ENCODE peak calls at places on chromosome X, in five cellular contexts. D is K562, T is A549, S is GM12878, J is endothelial cell of umbilical vein. I is an unnamed sample.

GRCh38 chrX:2678583-2678982 is 12.5 kb upstream of the CD99 start:
- DNase-seq in T (no peak), J (no peak), S (no peak), D (no peak), I (no peak)

GRCh38 chrX:133685806-133686205 is 270.5 kb upstream of the GPC4 start:
- DNase-seq in J (no peak), S (no peak), T (no peak), D (no peak), I (peak)

GRCh38 chrX:107537815-107538214 is 88.4 kb downstream of the FRMPD3 start:
- DNase-seq in T (peak), S (no peak), J (peak), D (peak), I (peak)

GRCh38 chrX:77698242-77698641 is 87.8 kb downstream of the ATRX start:
- DNase-seq in T (no peak), S (no peak), J (no peak), D (no peak), I (no peak)

GRCh38 chrX:16239211-16239610 is 71.9 kb downstream of the MAGEB17 start:
- DNase-seq in D (no peak), J (no peak), S (peak), T (peak), I (no peak)

GRCh38 chrX:111431007-111431406 is 19.0 kb upstream of the DCX start:
- DNase-seq in T (no peak), S (no peak), J (no peak), D (no peak), I (no peak)

GRCh38 chrX:10966057-10966456 is 145.1 kb upstream of the HCCS start:
- DNase-seq in D (no peak), J (no peak), S (no peak), T (no peak), I (no peak)

GRCh38 chrX:44314259-44314734 is 29.2 kb downstream of the EFHC2 start:
- DNase-seq in J (peak), D (peak), S (no peak), T (no peak), I (peak)

GRCh38 chrX:114165537-114165936 is 418.3 kb upstream of the HTR2C start:
- DNase-seq in D (no peak), T (no peak), J (no peak), S (no peak), I (no peak)

GRCh38 chrX:50877310-50877709 is 33.2 kb upstream of the BMP15 start:
- DNase-seq in T (no peak), S (no peak), J (no peak), D (no peak), I (no peak)

GRCh38 chrX:133215747-133216146 is 2.4 kb downstream of the TFDP3 start:
- DNase-seq in J (no peak), S (no peak), D (peak), T (no peak), I (peak)

GRCh38 chrX:28058906-28059305 is 77.7 kb upstream of the DCAF8L1 start:
- DNase-seq in S (no peak), T (no peak), D (no peak), J (peak), I (no peak)

GRCh38 chrX:2311483-2311882 is 189.3 kb downstream of the DHRSX start:
- DNase-seq in T (no peak), D (no peak), S (no peak), J (no peak), I (no peak)

GRCh38 chrX:3713225-3713936 is at the start of gene PRKX:
- DNase-seq in J (peak), T (peak), S (peak), D (peak), I (peak)

GRCh38 chrX:134948333-134949241 is 42.2 kb upstream of the SMIM10 start:
- DNase-seq in D (no peak), T (peak), J (peak), S (no peak), I (no peak)

GRCh38 chrX:50769389-50770063 is 44.5 kb downstream of the SHROOM4 start:
- DNase-seq in S (no peak), T (no peak), J (peak), D (no peak), I (no peak)

GRCh38 chrX:20362268-20363002 is 95.7 kb upstream of the RPS6KA3 start:
- DNase-seq in D (no peak), J (peak), S (no peak), T (peak), I (no peak)

GRCh38 chrX:12979630-12980015 is 4.7 kb downstream of the TMSB4X start:
- DNase-seq in D (no peak), J (no peak), T (no peak), S (no peak), I (no peak)

GRCh38 chrX:117645639-117646038 is 471.0 kb downstream of the KLHL13 start:
- DNase-seq in J (no peak), D (no peak), S (no peak), T (no peak), I (peak)

GRCh38 chrX:7146703-7147430 is 645 bp upstream of the STS start:
- DNase-seq in J (no peak), T (no peak), S (no peak), D (peak), I (no peak)

GRCh38 chrX:140664939-140665338 is 44.6 kb upstream of the LINC00632 start:
- DNase-seq in S (no peak), T (peak), D (peak), J (no peak), I (peak)

GRCh38 chrX:85109235-85109634 is 105.6 kb downstream of the APOOL start:
- DNase-seq in S (no peak), T (peak), D (peak), J (no peak), I (peak)

GRCh38 chrX:46574941-46575381 is 1.4 kb downstream of the CHST7 start:
- DNase-seq in J (peak), S (no peak), T (no peak), D (no peak), I (no peak)

GRCh38 chrX:19958530-19959486 is 32.1 kb downstream of the BCLAF3 start:
- DNase-seq in D (no peak), J (no peak), T (no peak), S (no peak), I (peak)

GRCh38 chrX:15525664-15526416 is 25.2 kb downstream of the BMX start:
- DNase-seq in S (no peak), T (no peak), J (peak), D (no peak), I (no peak)

GRCh38 chrX:47629419-47630210 is at the start of gene CFP:
- DNase-seq in T (no peak), J (no peak), D (no peak), S (no peak), I (peak)

GRCh38 chrX:114930227-114930626 is 87.2 kb downstream of the IL13RA2 start:
- DNase-seq in D (no peak), S (no peak), J (no peak), T (no peak), I (no peak)

GRCh38 chrX:13008189-13008533 is 33.3 kb downstream of the TMSB4X start:
- DNase-seq in D (no peak), S (no peak), J (no peak), T (no peak), I (peak)

GRCh38 chrX:48573690-48574269 is 504 bp upstream of the RBM3 start:
- DNase-seq in S (no peak), J (peak), D (peak), T (peak), I (no peak)

GRCh38 chrX:106726485-106727437 is at the start of gene RNF128:
- DNase-seq in J (no peak), D (no peak), T (peak), S (no peak), I (no peak)

GRCh38 chrX:143632625-143633387 is 3.1 kb downstream of the SLITRK4 start:
- DNase-seq in S (no peak), J (no peak), T (no peak), D (no peak), I (peak)

GRCh38 chrX:38220024-38220935 is at the start of gene SRPX:
- DNase-seq in J (peak), T (peak), S (no peak), D (peak), I (peak)

GRCh38 chrX:109926118-109926517 is 76.8 kb upstream of the TMEM164 start:
- DNase-seq in D (no peak), J (no peak), S (no peak), T (no peak), I (no peak)

GRCh38 chrX:1185556-1185955 is 26.9 kb downstream of the CRLF2 start:
- DNase-seq in T (no peak), J (no peak), D (no peak), S (no peak), I (no peak)

GRCh38 chrX:10010686-10011085 is 43.5 kb downstream of the CLDN34 start:
- DNase-seq in J (peak), T (no peak), S (no peak), D (no peak), I (no peak)

GRCh38 chrX:72273718-72274117 is 3.3 kb downstream of the RPS4X start:
- DNase-seq in T (no peak), J (no peak), D (no peak), S (no peak), I (no peak)

GRCh38 chrX:25275159-25275558 is 259.4 kb upstream of the ARX start:
- DNase-seq in D (no peak), T (no peak), S (no peak), J (no peak), I (no peak)

DNA sequence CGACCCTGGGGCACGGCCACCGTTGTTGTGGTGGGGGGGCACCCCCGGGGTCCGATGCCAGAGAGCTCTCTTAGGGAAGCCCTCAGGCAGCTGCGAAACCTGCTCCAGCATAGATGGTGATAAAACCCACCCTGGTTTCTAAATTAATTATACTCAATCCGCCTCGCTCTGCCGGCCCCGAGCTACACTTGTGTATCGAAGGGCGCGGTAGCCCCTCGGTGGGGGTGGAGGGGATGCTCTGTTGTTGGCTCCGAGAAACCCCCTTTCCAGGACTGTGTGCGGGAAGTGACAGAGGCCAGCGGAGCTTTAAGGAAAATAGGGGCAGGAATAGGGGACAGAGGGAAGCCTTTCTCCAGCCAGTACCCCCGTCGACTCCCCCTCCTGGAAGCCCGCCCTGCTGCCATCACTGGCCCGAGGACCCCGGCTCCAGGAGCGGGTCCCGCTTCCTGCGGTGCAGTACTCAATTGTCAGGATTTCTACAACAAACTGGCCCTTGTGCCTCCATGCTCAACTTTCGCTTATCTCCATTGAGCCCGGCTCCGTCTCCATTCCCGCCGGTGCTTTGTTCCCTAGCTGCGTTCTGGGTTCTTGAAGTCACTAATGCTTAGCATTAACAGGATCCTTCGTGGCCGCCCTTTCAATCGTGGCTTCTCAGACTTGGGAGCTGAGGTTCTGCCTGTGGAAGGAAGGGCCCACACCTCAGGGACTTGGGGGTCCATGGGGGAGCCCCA is 408.2 kb downstream of the BCOR start:
- DNase-seq in D (no peak), J (no peak), S (no peak), T (no peak), I (no peak)
- H3K4me3 ChIP-seq in D (peak), J (peak), S (no peak), T (peak), I (no peak)

GRCh38 chrX:132118361-132118760 is 9.5 kb downstream of the FRMD7 start:
- DNase-seq in S (no peak), D (peak), J (no peak), T (no peak), I (peak)
- TF ChIP-seq MYC in S (no peak), D (no peak), J (no peak), T (no peak), I (no peak)

GRCh38 chrX:34578237-34578636 is 78.8 kb downstream of the TMEM47 start:
- DNase-seq in D (no peak), S (no peak), T (peak), J (peak), I (peak)
- TF ChIP-seq CTCF in D (no peak), S (no peak), T (peak), J (no peak), I (no peak)

DNA sequence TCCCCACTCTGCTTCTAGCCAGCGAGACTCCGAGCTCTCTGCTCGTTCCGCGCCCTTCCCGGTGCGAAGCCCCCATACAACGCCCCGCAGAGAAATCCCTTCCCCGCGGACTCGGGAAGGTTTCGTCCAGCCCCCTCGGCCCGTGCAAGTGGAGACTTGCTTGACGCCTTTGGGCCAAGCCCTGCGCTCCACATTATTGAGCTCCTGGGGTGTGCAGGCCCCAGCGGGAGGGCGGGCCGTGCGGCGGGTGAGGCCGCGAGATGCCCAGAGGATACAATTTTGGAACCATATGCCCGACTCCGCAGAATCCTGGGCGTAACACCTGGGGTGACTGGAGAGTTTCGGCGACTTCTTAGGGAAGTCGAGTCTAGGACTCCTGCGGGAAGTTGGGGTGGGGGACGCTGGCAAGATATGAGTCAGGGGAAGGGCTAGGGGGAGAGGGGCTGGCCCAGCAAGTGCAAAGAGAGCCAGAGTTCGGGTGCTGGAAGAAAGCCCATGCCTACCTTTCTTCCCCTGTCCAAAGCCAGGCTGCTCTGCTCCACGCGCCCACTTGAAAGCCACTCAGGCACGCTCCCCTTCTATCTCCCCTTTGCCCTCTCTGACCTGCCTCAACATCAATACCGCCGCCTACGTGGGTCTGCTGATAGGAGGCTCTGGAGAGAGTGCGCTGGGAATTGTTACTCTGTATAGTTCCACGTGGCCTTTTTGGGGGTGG is 1.1 kb upstream of the ELF4 start:
- DNase-seq in J (no peak), T (no peak), D (no peak), S (no peak), I (peak)
- H3K4me3 ChIP-seq in J (no peak), T (peak), D (peak), S (peak), I (peak)

DNA sequence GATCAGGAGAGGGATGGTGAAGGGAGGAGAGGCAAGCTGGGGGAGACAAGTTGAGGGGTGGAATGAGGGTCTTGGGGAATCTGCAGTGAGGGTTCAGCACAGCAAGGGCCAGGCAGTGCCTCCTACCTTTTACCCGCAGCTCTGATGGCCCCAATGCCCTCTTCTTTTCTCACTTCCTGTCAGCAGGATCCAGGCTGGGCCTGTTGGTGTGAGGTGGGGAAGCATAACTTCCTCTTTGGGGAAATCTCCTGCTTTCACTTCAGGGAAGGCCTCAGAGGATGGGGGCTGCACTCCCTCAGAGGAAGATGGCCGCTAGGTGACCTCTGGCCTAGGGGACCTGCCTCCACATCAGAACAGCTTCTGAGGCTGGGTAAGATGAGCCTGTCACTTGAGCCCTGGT is 36.5 kb downstream of the EFNB1 start:
- DNase-seq in D (no peak), J (no peak), T (no peak), S (no peak), I (peak)
- TF ChIP-seq MYC in D (no peak), J (no peak), T (no peak), S (no peak), I (no peak)

GRCh38 chrX:153832732-153833131 is 2.4 kb upstream of the PDZD4 start:
- DNase-seq in T (no peak), D (no peak), J (no peak), S (no peak), I (no peak)
- TF ChIP-seq CTCF in T (no peak), D (no peak), J (no peak), S (no peak), I (no peak)

GRCh38 chrX:103329991-103330390 is at the start of gene TCEAL7:
- DNase-seq in D (no peak), T (no peak), S (no peak), J (no peak), I (no peak)
- H3K4me3 ChIP-seq in D (no peak), T (no peak), S (no peak), J (peak), I (no peak)